ENCODE peak calls at places on chromosome 16, in seven cellular contexts. One of them, this sample, is unnamed.

GRCh38 chr16:424623-425081 is 797 bp upstream of the RAB11FIP3 start:
- DNase-seq in ovary: peak; percentile 60
- DNase-seq in endothelial cell of umbilical vein: peak; percentile 43
- DNase-seq in stomach: peak; percentile 40
- DNase-seq in H1: no peak
- DNase-seq in body of pancreas: peak; percentile 55
- DNase-seq in transverse colon: peak; percentile 44
- DNase-seq in this sample: peak; percentile 27

GRCh38 chr16:63983401-63983800 is 1138.5 kb downstream of the CDH11 start:
- DNase-seq in ovary: no peak
- DNase-seq in endothelial cell of umbilical vein: no peak
- DNase-seq in stomach: no peak
- DNase-seq in H1: no peak
- DNase-seq in body of pancreas: no peak
- DNase-seq in transverse colon: no peak
- DNase-seq in this sample: peak; percentile 4

GRCh38 chr16:3444032-3444388 is 530 bp downstream of the NAA60 start:
- DNase-seq in ovary: no peak
- DNase-seq in endothelial cell of umbilical vein: peak; percentile 87
- DNase-seq in stomach: peak; percentile 36
- DNase-seq in H1: no peak
- DNase-seq in body of pancreas: no peak
- DNase-seq in transverse colon: peak; percentile 42
- DNase-seq in this sample: no peak

GRCh38 chr16:27177031-27177774 is 26.1 kb upstream of the KDM8 start:
- DNase-seq in ovary: no peak
- DNase-seq in endothelial cell of umbilical vein: peak; percentile 52
- DNase-seq in stomach: no peak
- DNase-seq in H1: no peak
- DNase-seq in body of pancreas: no peak
- DNase-seq in transverse colon: no peak
- DNase-seq in this sample: no peak

GRCh38 chr16:67942510-67943255 is 1.2 kb downstream of the LCAT start:
- DNase-seq in ovary: no peak
- DNase-seq in endothelial cell of umbilical vein: no peak
- DNase-seq in stomach: no peak
- DNase-seq in H1: no peak
- DNase-seq in body of pancreas: no peak
- DNase-seq in transverse colon: no peak
- DNase-seq in this sample: no peak

GRCh38 chr16:54284931-54285413 is 1.6 kb downstream of the IRX3 start:
- DNase-seq in ovary: no peak
- DNase-seq in endothelial cell of umbilical vein: no peak
- DNase-seq in stomach: no peak
- DNase-seq in H1: no peak
- DNase-seq in body of pancreas: no peak
- DNase-seq in transverse colon: no peak
- DNase-seq in this sample: no peak

GRCh38 chr16:65481956-65482355 is 360.1 kb upstream of the CDH11 start:
- DNase-seq in ovary: no peak
- DNase-seq in endothelial cell of umbilical vein: no peak
- DNase-seq in stomach: no peak
- DNase-seq in H1: no peak
- DNase-seq in body of pancreas: no peak
- DNase-seq in transverse colon: no peak
- DNase-seq in this sample: no peak

GRCh38 chr16:4090476-4090875 is 25.8 kb downstream of the ADCY9 start:
- DNase-seq in ovary: no peak
- DNase-seq in endothelial cell of umbilical vein: peak; percentile 25
- DNase-seq in stomach: no peak
- DNase-seq in H1: no peak
- DNase-seq in body of pancreas: peak; percentile 60
- DNase-seq in transverse colon: peak; percentile 47
- DNase-seq in this sample: peak; percentile 30

GRCh38 chr16:89707695-89708094 is 6.2 kb upstream of the SPATA2L start:
- DNase-seq in ovary: peak; percentile 22
- DNase-seq in endothelial cell of umbilical vein: no peak
- DNase-seq in stomach: no peak
- DNase-seq in H1: no peak
- DNase-seq in body of pancreas: no peak
- DNase-seq in transverse colon: no peak
- DNase-seq in this sample: no peak

GRCh38 chr16:66306366-66307150 is 59.9 kb upstream of the CDH5 start:
- DNase-seq in ovary: no peak
- DNase-seq in endothelial cell of umbilical vein: no peak
- DNase-seq in stomach: no peak
- DNase-seq in H1: no peak
- DNase-seq in body of pancreas: no peak
- DNase-seq in transverse colon: no peak
- DNase-seq in this sample: no peak

GRCh38 chr16:69112285-69113129 is 7.1 kb downstream of the HAS3 start:
- DNase-seq in ovary: no peak
- DNase-seq in endothelial cell of umbilical vein: peak; percentile 52
- DNase-seq in stomach: peak; percentile 71
- DNase-seq in H1: no peak
- DNase-seq in body of pancreas: peak; percentile 83
- DNase-seq in transverse colon: peak; percentile 64
- DNase-seq in this sample: no peak

GRCh38 chr16:65222049-65222448 is 100.2 kb upstream of the CDH11 start:
- DNase-seq in ovary: no peak
- DNase-seq in endothelial cell of umbilical vein: no peak
- DNase-seq in stomach: no peak
- DNase-seq in H1: no peak
- DNase-seq in body of pancreas: no peak
- DNase-seq in transverse colon: no peak
- DNase-seq in this sample: no peak

GRCh38 chr16:72172105-72173034 is at the start of gene PMFBP1:
- DNase-seq in ovary: no peak
- DNase-seq in endothelial cell of umbilical vein: peak; percentile 62
- DNase-seq in stomach: no peak
- DNase-seq in H1: no peak
- DNase-seq in body of pancreas: peak; percentile 11
- DNase-seq in transverse colon: peak; percentile 18
- DNase-seq in this sample: no peak

GRCh38 chr16:56513972-56514371 is 5.9 kb downstream of the BBS2 start:
- DNase-seq in ovary: peak; percentile 38
- DNase-seq in endothelial cell of umbilical vein: peak; percentile 79
- DNase-seq in stomach: peak; percentile 48
- DNase-seq in H1: no peak
- DNase-seq in body of pancreas: peak; percentile 65
- DNase-seq in transverse colon: peak; percentile 60
- DNase-seq in this sample: peak; percentile 66

GRCh38 chr16:81625544-81626152 is 153.4 kb upstream of the PLCG2 start:
- DNase-seq in ovary: no peak
- DNase-seq in endothelial cell of umbilical vein: peak; percentile 96
- DNase-seq in stomach: peak; percentile 77
- DNase-seq in H1: no peak
- DNase-seq in body of pancreas: peak; percentile 95
- DNase-seq in transverse colon: peak; percentile 35
- DNase-seq in this sample: peak; percentile 41

GRCh38 chr16:17034477-17035252 is 436.1 kb downstream of the XYLT1 start:
- DNase-seq in ovary: no peak
- DNase-seq in endothelial cell of umbilical vein: no peak
- DNase-seq in stomach: no peak
- DNase-seq in H1: no peak
- DNase-seq in body of pancreas: no peak
- DNase-seq in transverse colon: no peak
- DNase-seq in this sample: no peak

GRCh38 chr16:12132850-12133249 is 156.3 kb downstream of the SNX29 start:
- DNase-seq in ovary: no peak
- DNase-seq in endothelial cell of umbilical vein: no peak
- DNase-seq in stomach: no peak
- DNase-seq in H1: no peak
- DNase-seq in body of pancreas: no peak
- DNase-seq in transverse colon: no peak
- DNase-seq in this sample: no peak

GRCh38 chr16:11557811-11558210 is 28.9 kb downstream of the LITAF start:
- DNase-seq in ovary: no peak
- DNase-seq in endothelial cell of umbilical vein: no peak
- DNase-seq in stomach: no peak
- DNase-seq in H1: no peak
- DNase-seq in body of pancreas: no peak
- DNase-seq in transverse colon: no peak
- DNase-seq in this sample: peak; percentile 17

GRCh38 chr16:83200005-83200779 is 573.4 kb downstream of the CDH13 start:
- DNase-seq in ovary: no peak
- DNase-seq in endothelial cell of umbilical vein: no peak
- DNase-seq in stomach: no peak
- DNase-seq in H1: no peak
- DNase-seq in body of pancreas: peak; percentile 17
- DNase-seq in transverse colon: no peak
- DNase-seq in this sample: no peak

GRCh38 chr16:8678068-8678927 is 3.9 kb downstream of the ABAT start:
- DNase-seq in ovary: no peak
- DNase-seq in endothelial cell of umbilical vein: no peak
- DNase-seq in stomach: no peak
- DNase-seq in H1: no peak
- DNase-seq in body of pancreas: no peak
- DNase-seq in transverse colon: no peak
- DNase-seq in this sample: no peak

GRCh38 chr16:4682616-4683254 is 10.6 kb upstream of the NUDT16L1 start:
- DNase-seq in ovary: peak; percentile 70
- DNase-seq in endothelial cell of umbilical vein: no peak
- DNase-seq in stomach: peak; percentile 79
- DNase-seq in H1: peak; percentile 50
- DNase-seq in body of pancreas: peak; percentile 42
- DNase-seq in transverse colon: no peak
- DNase-seq in this sample: peak; percentile 64

GRCh38 chr16:30370444-30371247 is at the start of gene TBC1D10B:
- DNase-seq in ovary: peak; percentile 97
- DNase-seq in endothelial cell of umbilical vein: peak; percentile 100
- DNase-seq in stomach: peak; percentile 98
- DNase-seq in H1: peak; percentile 100
- DNase-seq in body of pancreas: peak; percentile 96
- DNase-seq in transverse colon: peak; percentile 99
- DNase-seq in this sample: peak; percentile 99
- TF ChIP-seq POLR2A in ovary: no peak
- TF ChIP-seq POLR2A in endothelial cell of umbilical vein: no peak
- TF ChIP-seq POLR2A in stomach: no peak
- TF ChIP-seq POLR2A in H1: no peak
- TF ChIP-seq POLR2A in body of pancreas: no peak
- TF ChIP-seq POLR2A in transverse colon: peak; percentile 61
- TF ChIP-seq POLR2A in this sample: peak; percentile 78

DNA sequence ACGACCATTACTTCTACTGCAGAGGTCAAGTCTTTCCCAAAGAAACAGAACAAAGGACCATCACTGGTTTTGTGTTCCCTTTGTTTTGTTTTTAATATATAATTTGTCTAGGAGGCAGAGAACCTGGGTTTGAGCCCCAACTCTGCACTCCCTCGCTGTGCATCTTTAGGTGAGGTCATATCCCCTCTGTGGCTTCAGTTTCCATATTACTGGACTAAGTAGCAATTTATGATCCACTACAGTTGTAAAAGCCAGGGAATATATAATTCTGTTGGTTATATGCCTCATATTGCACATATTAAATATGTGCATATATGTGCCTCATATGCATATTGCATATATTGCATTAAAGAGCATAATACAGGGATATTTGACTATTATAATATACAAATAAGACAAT is 392.0 kb downstream of the GRIN2A start:
- DNase-seq in ovary: no peak
- DNase-seq in endothelial cell of umbilical vein: no peak
- DNase-seq in stomach: no peak
- DNase-seq in H1: no peak
- DNase-seq in body of pancreas: no peak
- DNase-seq in transverse colon: no peak
- DNase-seq in this sample: no peak
- TF ChIP-seq POLR2A in ovary: no peak
- TF ChIP-seq POLR2A in endothelial cell of umbilical vein: no peak
- TF ChIP-seq POLR2A in stomach: no peak
- TF ChIP-seq POLR2A in H1: no peak
- TF ChIP-seq POLR2A in body of pancreas: no peak
- TF ChIP-seq POLR2A in transverse colon: no peak
- TF ChIP-seq POLR2A in this sample: no peak

DNA sequence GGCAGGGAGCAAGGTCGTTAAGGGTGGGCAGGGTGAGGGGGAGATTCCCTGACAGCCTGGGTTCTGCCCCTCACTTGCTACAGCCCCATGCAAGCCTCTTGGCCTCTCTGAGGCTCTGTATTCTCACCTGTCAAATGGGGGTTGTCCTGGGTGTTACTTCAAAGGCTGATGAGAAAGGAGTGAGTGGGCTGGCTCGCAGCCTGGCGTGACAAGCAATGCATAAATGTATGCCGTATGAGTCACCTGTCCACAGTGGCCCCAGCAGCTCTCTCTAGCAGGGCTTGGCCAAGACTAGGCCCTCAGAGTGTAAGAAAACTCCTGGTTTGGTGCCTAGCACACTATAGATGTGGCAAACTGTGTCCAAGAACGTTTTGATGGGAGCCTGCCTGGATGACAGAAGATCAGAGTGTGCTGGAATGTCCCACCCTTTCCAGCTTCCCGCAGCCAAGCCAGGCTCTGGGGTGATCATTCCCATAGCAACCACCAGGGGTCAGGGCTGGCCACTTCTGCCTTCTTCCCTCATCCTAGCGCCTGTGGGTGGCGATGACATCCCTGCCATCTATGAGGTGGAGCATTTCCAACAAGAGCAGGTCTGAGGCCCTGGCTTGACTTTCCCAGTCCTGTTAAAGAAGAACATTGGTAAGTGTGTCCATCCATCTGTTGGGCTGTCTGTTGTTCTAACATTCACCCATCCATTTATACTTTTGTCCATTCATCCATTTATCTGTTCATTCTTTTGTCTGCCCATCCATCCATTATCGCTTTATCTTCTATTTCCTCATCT is 37.2 kb upstream of the ADGRG1 start:
- DNase-seq in ovary: peak; percentile 48
- DNase-seq in endothelial cell of umbilical vein: peak; percentile 74
- DNase-seq in stomach: peak; percentile 81
- DNase-seq in H1: no peak
- DNase-seq in body of pancreas: peak; percentile 80
- DNase-seq in transverse colon: peak; percentile 76
- DNase-seq in this sample: peak; percentile 59
- TF ChIP-seq POLR2A in ovary: no peak
- TF ChIP-seq POLR2A in endothelial cell of umbilical vein: no peak
- TF ChIP-seq POLR2A in stomach: no peak
- TF ChIP-seq POLR2A in H1: no peak
- TF ChIP-seq POLR2A in body of pancreas: no peak
- TF ChIP-seq POLR2A in transverse colon: no peak
- TF ChIP-seq POLR2A in this sample: no peak

DNA sequence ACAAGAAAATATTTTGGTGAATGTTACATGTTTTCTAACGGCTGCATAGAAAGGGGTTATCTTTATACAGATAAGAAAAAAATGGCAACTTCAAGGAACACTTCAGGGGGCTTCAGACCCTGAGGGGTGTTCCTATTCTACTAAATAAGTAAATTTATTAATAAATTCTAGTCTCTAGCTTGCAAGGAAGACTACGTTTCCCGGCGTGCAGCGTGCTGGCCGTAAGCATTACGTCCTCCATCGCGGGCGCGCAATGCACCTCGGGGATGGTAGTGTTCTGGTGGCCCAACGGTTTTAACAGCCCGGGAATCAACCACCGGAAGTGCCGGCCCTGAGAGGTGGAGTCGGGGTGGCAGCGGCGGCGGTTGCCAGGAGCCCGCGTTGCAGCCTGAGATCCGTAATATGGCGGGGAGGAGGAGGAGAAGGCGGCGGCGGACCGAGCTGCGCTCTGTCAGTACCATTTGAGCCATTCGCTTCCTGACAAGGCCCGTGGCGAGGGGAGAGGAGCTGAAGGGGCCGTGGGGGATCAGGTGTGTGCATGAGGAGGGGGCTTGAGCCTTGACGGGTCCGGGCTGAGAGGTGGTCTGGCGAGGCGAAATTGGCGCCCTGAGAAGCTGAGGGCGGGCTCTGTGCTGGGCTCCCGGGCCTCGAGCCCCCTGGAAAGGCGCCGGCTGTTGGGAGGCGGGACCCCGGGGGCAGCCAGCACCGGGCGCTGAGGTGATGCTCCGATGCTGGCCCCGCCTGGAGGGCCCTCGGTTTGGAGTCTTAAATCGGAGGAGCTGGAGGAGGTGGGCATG is at the start of gene CCP110:
- DNase-seq in ovary: peak; percentile 93
- DNase-seq in endothelial cell of umbilical vein: peak; percentile 96
- DNase-seq in stomach: peak; percentile 98
- DNase-seq in H1: peak; percentile 69
- DNase-seq in body of pancreas: peak; percentile 98
- DNase-seq in transverse colon: peak; percentile 97
- DNase-seq in this sample: peak; percentile 98
- TF ChIP-seq POLR2A in ovary: peak; percentile 55
- TF ChIP-seq POLR2A in endothelial cell of umbilical vein: peak; percentile 37
- TF ChIP-seq POLR2A in stomach: no peak
- TF ChIP-seq POLR2A in H1: no peak
- TF ChIP-seq POLR2A in body of pancreas: no peak
- TF ChIP-seq POLR2A in transverse colon: peak; percentile 75
- TF ChIP-seq POLR2A in this sample: peak; percentile 85

This sample was measured in prostate gland.